ENCODE peak calls at places on chromosomes 12 and 14, in eight cellular contexts. I is lung, W is transverse colon, H is IMR-90, F is H9, M is fibroblast of lung, Q is heart left ventricle, S is esophagus muscularis mucosa. O is an unnamed sample.

GRCh38 chr12:65657635-65658034 is 166.6 kb upstream of the HMGA2 start:
- DNase-seq in I (no peak), W (no peak), H (no peak), F (no peak), M (no peak), Q (no peak), S (no peak), O (no peak)

GRCh38 chr12:121144416-121144914 is 11.8 kb downstream of the P2RX7 start:
- DNase-seq in I (no peak), W (no peak), H (peak; percentile 46), F (no peak), M (peak; percentile 40), Q (no peak), S (no peak), O (no peak)

GRCh38 chr12:95611676-95612309 is 60.5 kb upstream of the USP44 start:
- DNase-seq in I (no peak), W (no peak), H (peak; percentile 74), F (no peak), M (no peak), Q (no peak), S (peak; percentile 55), O (no peak)

GRCh38 chr12:115336506-115336905 is 652.5 kb upstream of the TBX3 start:
- DNase-seq in I (no peak), W (no peak), H (no peak), F (no peak), M (no peak), Q (no peak), S (no peak), O (no peak)

GRCh38 chr12:19855876-19856275 is 416.6 kb downstream of the AEBP2 start:
- DNase-seq in I (no peak), W (no peak), H (no peak), F (no peak), M (peak; percentile 59), Q (no peak), S (no peak), O (no peak)

GRCh38 chr12:122646568-122647220 is 56.5 kb downstream of the HCAR2 start:
- DNase-seq in I (no peak), W (no peak), H (peak; percentile 88), F (no peak), M (peak; percentile 85), Q (no peak), S (no peak), O (peak; percentile 7)

GRCh38 chr12:28933176-28933575 is 215.9 kb upstream of the FAR2 start:
- DNase-seq in I (no peak), W (no peak), H (no peak), F (no peak), M (no peak), Q (no peak), S (no peak), O (no peak)

GRCh38 chr14:94480809-94481208 is 4.8 kb upstream of the SERPINA9 start:
- DNase-seq in I (no peak), W (no peak), H (no peak), F (no peak), M (no peak), Q (no peak), S (no peak), O (no peak)

GRCh38 chr12:115374480-115375187 is 690.7 kb upstream of the TBX3 start:
- DNase-seq in I (no peak), W (no peak), H (no peak), F (no peak), M (no peak), Q (no peak), S (peak; percentile 75), O (no peak)

GRCh38 chr14:92014014-92014413 is 25.8 kb downstream of the TRIP11 start:
- DNase-seq in I (no peak), W (no peak), H (no peak), F (no peak), M (no peak), Q (no peak), S (no peak), O (no peak)

GRCh38 chr12:100733817-100734593 is 60.6 kb upstream of the ANO4 start:
- DNase-seq in I (no peak), W (no peak), H (peak; percentile 60), F (no peak), M (peak; percentile 65), Q (no peak), S (no peak), O (no peak)

GRCh38 chr12:76020731-76021672 is 10.6 kb downstream of the PHLDA1 start:
- DNase-seq in I (no peak), W (peak; percentile 20), H (peak; percentile 99), F (no peak), M (peak; percentile 99), Q (no peak), S (no peak), O (no peak)

GRCh38 chr14:53233399-53233798 is 80.3 kb upstream of the DDHD1 start:
- DNase-seq in I (no peak), W (no peak), H (no peak), F (no peak), M (no peak), Q (no peak), S (no peak), O (no peak)

GRCh38 chr12:124492879-124493808 is 74.3 kb downstream of the NCOR2 start:
- DNase-seq in I (no peak), W (no peak), H (no peak), F (no peak), M (no peak), Q (no peak), S (no peak), O (no peak)

GRCh38 chr12:57429473-57430116 is 1.2 kb downstream of the R3HDM2 start:
- DNase-seq in I (no peak), W (no peak), H (peak; percentile 13), F (no peak), M (no peak), Q (no peak), S (no peak), O (no peak)

GRCh38 chr12:19643635-19644034 is 204.3 kb downstream of the AEBP2 start:
- DNase-seq in I (no peak), W (no peak), H (peak; percentile 68), F (peak; percentile 73), M (peak; percentile 76), Q (no peak), S (peak; percentile 53), O (peak; percentile 39)

GRCh38 chr14:76687611-76688372 is 73.5 kb upstream of the VASH1 start:
- DNase-seq in I (no peak), W (peak; percentile 58), H (no peak), F (no peak), M (peak; percentile 27), Q (no peak), S (peak; percentile 42), O (peak; percentile 56)

DNA sequence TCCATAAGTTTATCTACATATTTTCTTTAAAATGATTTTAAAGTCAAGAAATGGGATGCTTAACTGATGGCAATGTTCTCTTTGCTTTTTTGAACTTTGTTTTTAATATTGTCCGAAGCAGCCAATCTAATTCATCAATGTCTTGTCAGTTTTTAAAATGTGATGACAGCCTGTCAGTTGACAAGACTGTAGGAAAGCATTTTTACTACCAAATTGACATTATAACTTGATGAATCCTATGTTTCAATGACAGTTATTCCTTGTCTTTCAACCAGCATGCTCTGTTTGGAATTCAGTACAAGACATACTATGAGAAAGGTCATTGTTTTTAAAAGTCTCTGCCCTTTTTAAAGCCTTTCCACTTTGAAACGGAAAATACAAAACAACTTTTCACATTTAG is 1073.2 kb downstream of the TMTC2 start:
- DNase-seq in I (no peak), W (no peak), H (no peak), F (no peak), M (no peak), Q (no peak), S (no peak), O (no peak)
- H3K9me3 ChIP-seq in I (no peaks in the 10 kb centered on the region), W (no peaks in the 10 kb centered on the region), H (peaks cover 5% of the 10 kb centered on the region), F (no peaks in the 10 kb centered on the region), M (no peaks in the 10 kb centered on the region), Q (no peaks in the 10 kb centered on the region), S (no peaks in the 10 kb centered on the region), O (peaks cover 6% of the 10 kb centered on the region)

GRCh38 chr12:34354239-34355200 is 332.2 kb downstream of the ALG10 start:
- DNase-seq in I (no peak), W (no peak), H (no peak), F (no peak), M (no peak), Q (no peak), S (no peak), O (no peak)
- H3K9me3 ChIP-seq in I (no peaks in the 10 kb centered on the region), W (peaks cover 21% of the 10 kb centered on the region), H (peaks cover 29% of the 10 kb centered on the region), F (peaks cover 45% of the 10 kb centered on the region), M (no peaks in the 10 kb centered on the region), Q (no peaks in the 10 kb centered on the region), S (peaks cover 7% of the 10 kb centered on the region), O (peaks cover 100% of the 10 kb centered on the region)

GRCh38 chr12:132936163-132936562 is 19.9 kb downstream of the ZNF605 start:
- DNase-seq in I (no peak), W (no peak), H (no peak), F (no peak), M (no peak), Q (no peak), S (no peak), O (no peak)
- H3K9me3 ChIP-seq in I (peaks cover 7% of the 10 kb centered on the region), W (peaks cover 75% of the 10 kb centered on the region), H (peaks cover 57% of the 10 kb centered on the region), F (peaks cover 49% of the 10 kb centered on the region), M (no peaks in the 10 kb centered on the region), Q (peaks cover 1% of the 10 kb centered on the region), S (peaks cover 29% of the 10 kb centered on the region), O (peaks cover 86% of the 10 kb centered on the region)

GRCh38 chr14:30078827-30079402 is 151.3 kb upstream of the PRKD1 start:
- DNase-seq in I (no peak), W (no peak), H (no peak), F (no peak), M (no peak), Q (no peak), S (no peak), O (no peak)

GRCh38 chr14:30077946-30078345 is 150.3 kb upstream of the PRKD1 start:
- DNase-seq in I (no peak), W (no peak), H (no peak), F (no peak), M (no peak), Q (no peak), S (no peak), O (no peak)
- H3K9me3 ChIP-seq in I (no peaks in the 10 kb centered on the region), W (no peaks in the 10 kb centered on the region), H (no peaks in the 10 kb centered on the region), F (no peaks in the 10 kb centered on the region), M (no peaks in the 10 kb centered on the region), Q (no peaks in the 10 kb centered on the region), S (no peaks in the 10 kb centered on the region), O (peaks cover 4% of the 10 kb centered on the region)

GRCh38 chr12:34218193-34219045 is 196.1 kb downstream of the ALG10 start:
- DNase-seq in I (peak; percentile 57), W (peak; percentile 52), H (peak; percentile 34), F (peak; percentile 51), M (peak; percentile 48), Q (peak; percentile 69), S (no peak), O (no peak)
- H3K9me3 ChIP-seq in I (no peaks in the 10 kb centered on the region), W (no peaks in the 10 kb centered on the region), H (peaks cover 21% of the 10 kb centered on the region), F (peaks cover 29% of the 10 kb centered on the region), M (no peaks in the 10 kb centered on the region), Q (no peaks in the 10 kb centered on the region), S (no peaks in the 10 kb centered on the region), O (no peaks in the 10 kb centered on the region)

GRCh38 chr14:104284636-104285482 is 146.5 kb downstream of the KIF26A start:
- DNase-seq in I (no peak), W (peak; percentile 3), H (no peak), F (peak; percentile 22), M (no peak), Q (no peak), S (no peak), O (peak; percentile 28)
- H3K9me3 ChIP-seq in I (no peaks in the 10 kb centered on the region), W (no peaks in the 10 kb centered on the region), H (peaks cover 76% of the 10 kb centered on the region), F (no peaks in the 10 kb centered on the region), M (no peaks in the 10 kb centered on the region), Q (no peaks in the 10 kb centered on the region), S (no peaks in the 10 kb centered on the region), O (no peaks in the 10 kb centered on the region)